ENCODE peak calls at places on chromosomes 4 and X, in ten cellular contexts. D, V, W, X, A, P, C, N, Q and F are unnamed samples. For H3K4me1, the result is how much of the 10 kb centered on the place peaks cover.

GRCh38 chrX:145817299-145817665 is 347 bp upstream of the SLITRK2 start:
- DNase-seq in D (no peak), V (no peak), W (no peak), X (no peak), A (peak), P (no peak), C (no peak), N (no peak), Q (no peak), F (no peak)

GRCh38 chr4:153781717-153782416 is 7.0 kb downstream of the SFRP2 start:
- DNase-seq in D (no peak), V (no peak), W (no peak), X (no peak), A (peak), P (no peak), C (no peak), N (no peak), Q (no peak), F (no peak)

GRCh38 chr4:183612329-183613250 is 46.4 kb downstream of the RWDD4 start:
- DNase-seq in D (no peak), V (no peak), W (no peak), X (no peak), A (no peak), P (no peak), C (no peak), N (no peak), Q (no peak), F (no peak)

GRCh38 chr4:3249681-3250437 is 900 bp downstream of the MSANTD1 start:
- DNase-seq in D (no peak), V (no peak), W (peak), X (no peak), A (no peak), P (peak), C (no peak), N (no peak), Q (no peak), F (no peak)

GRCh38 chr4:113636877-113637276 is 124.7 kb downstream of the CAMK2D start:
- DNase-seq in D (no peak), V (peak), W (peak), X (no peak), A (peak), P (no peak), C (no peak), N (no peak), Q (no peak), F (no peak)

GRCh38 chr4:153521467-153521866 is 55.3 kb downstream of the TMEM131L start:
- DNase-seq in D (no peak), V (no peak), W (no peak), X (no peak), A (no peak), P (no peak), C (no peak), N (no peak), Q (no peak), F (no peak)

GRCh38 chr4:14375816-14376215 is 626.5 kb upstream of the CPEB2 start:
- DNase-seq in D (no peak), V (no peak), W (no peak), X (no peak), A (no peak), P (no peak), C (no peak), N (no peak), Q (no peak), F (no peak)

GRCh38 chr4:8739820-8740665 is 131.6 kb downstream of the HMX1 start:
- DNase-seq in D (no peak), V (no peak), W (no peak), X (no peak), A (no peak), P (no peak), C (no peak), N (peak), Q (peak), F (no peak)

GRCh38 chr4:74335341-74336019 is 27.2 kb downstream of the EPGN start:
- DNase-seq in D (no peak), V (no peak), W (no peak), X (no peak), A (no peak), P (no peak), C (no peak), N (no peak), Q (no peak), F (no peak)

GRCh38 chrX:120269379-120270035 is 18.9 kb downstream of the ZBTB33 start:
- DNase-seq in D (no peak), V (no peak), W (no peak), X (no peak), A (peak), P (no peak), C (no peak), N (no peak), Q (no peak), F (no peak)

DNA sequence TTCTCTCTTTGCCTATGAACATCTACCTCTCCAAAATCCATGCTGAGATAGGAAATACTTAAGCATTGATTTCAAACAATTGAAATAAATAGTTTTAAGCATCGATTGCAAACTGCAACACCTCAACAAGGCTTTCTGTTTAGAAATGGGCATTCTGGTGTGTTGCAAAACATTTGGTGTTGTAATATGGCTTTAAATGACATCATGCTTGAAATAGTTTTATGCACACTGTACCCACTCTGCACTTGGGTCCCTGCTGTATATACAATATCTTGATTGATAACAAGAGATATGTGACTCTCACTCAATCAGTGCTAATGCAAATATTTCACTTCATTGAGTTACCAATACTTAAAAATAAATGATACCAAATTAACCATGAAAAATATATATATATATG is 964.9 kb upstream of the GRIA3 start:
- DNase-seq in D (no peak), V (no peak), W (no peak), X (no peak), A (no peak), P (no peak), C (no peak), N (no peak), Q (no peak), F (no peak)
- H3K4me1 ChIP-seq in D (under half), V (under half), W (under half), X (under half), A (under half), P (under half), C (under half), N (under half), Q (under half), F (under half)

GRCh38 chrX:65695849-65696248 is 28.4 kb downstream of the MSN start:
- DNase-seq in D (no peak), V (no peak), W (no peak), X (no peak), A (no peak), P (no peak), C (no peak), N (no peak), Q (no peak), F (no peak)
- H3K4me1 ChIP-seq in D (under half), V (half or more), W (half or more), X (under half), A (under half), P (half or more), C (half or more), N (under half), Q (half or more), F (half or more)

GRCh38 chr4:1207157-1207470 is 34.7 kb upstream of the SPON2 start:
- DNase-seq in D (no peak), V (no peak), W (peak), X (no peak), A (no peak), P (peak), C (no peak), N (peak), Q (no peak), F (no peak)

GRCh38 chr4:1208266-1208961 is 36.0 kb upstream of the SPON2 start:
- DNase-seq in D (no peak), V (no peak), W (peak), X (no peak), A (no peak), P (peak), C (no peak), N (peak), Q (no peak), F (no peak)

GRCh38 chr4:1208970-1209704 is 36.8 kb upstream of the SPON2 start:
- DNase-seq in D (no peak), V (no peak), W (peak), X (no peak), A (peak), P (peak), C (no peak), N (peak), Q (no peak), F (no peak)

GRCh38 chr4:1206299-1207156 is 34.1 kb upstream of the SPON2 start:
- DNase-seq in D (peak), V (no peak), W (peak), X (no peak), A (no peak), P (no peak), C (no peak), N (peak), Q (no peak), F (no peak)

GRCh38 chr4:1207603-1208265 is 35.4 kb upstream of the SPON2 start:
- DNase-seq in D (no peak), V (no peak), W (no peak), X (no peak), A (peak), P (peak), C (peak), N (peak), Q (no peak), F (no peak)
- H3K4me1 ChIP-seq in D (under half), V (under half), W (under half), X (under half), A (under half), P (half or more), C (under half), N (half or more), Q (half or more), F (under half)

GRCh38 chrX:44931441-44931973 is 58.5 kb downstream of the KDM6A start:
- DNase-seq in D (no peak), V (no peak), W (no peak), X (no peak), A (no peak), P (no peak), C (no peak), N (no peak), Q (no peak), F (no peak)
- H3K4me1 ChIP-seq in D (under half), V (under half), W (under half), X (under half), A (under half), P (under half), C (under half), N (under half), Q (under half), F (under half)

DNA sequence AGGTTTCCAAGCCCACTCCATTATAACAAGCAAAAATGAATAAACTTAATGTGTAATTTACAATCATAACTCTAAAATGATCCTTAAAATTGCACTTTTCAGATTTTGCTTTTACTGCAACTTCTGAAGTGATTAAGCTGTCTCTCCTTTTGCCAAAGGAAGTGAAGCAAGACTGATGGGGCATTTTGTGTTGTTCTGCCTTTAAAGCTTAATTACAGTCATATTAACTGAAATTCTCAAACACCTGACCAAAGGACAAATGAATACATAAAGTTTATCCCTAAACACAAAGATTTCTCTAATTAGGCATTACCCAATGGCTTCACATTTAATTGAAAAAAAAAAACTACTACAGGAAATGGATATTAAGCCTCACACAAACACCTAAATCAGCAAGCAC is 101.8 kb downstream of the ATP11C start:
- DNase-seq in D (no peak), V (no peak), W (no peak), X (no peak), A (no peak), P (no peak), C (no peak), N (no peak), Q (no peak), F (no peak)
- H3K4me1 ChIP-seq in D (under half), V (under half), W (under half), X (under half), A (under half), P (half or more), C (under half), N (under half), Q (under half), F (under half)

GRCh38 chr4:124943145-124943889 is 230.8 kb upstream of the ANKRD50 start:
- DNase-seq in D (no peak), V (no peak), W (no peak), X (no peak), A (peak), P (no peak), C (no peak), N (no peak), Q (no peak), F (no peak)
- H3K4me1 ChIP-seq in D (under half), V (under half), W (under half), X (under half), A (under half), P (under half), C (under half), N (under half), Q (under half), F (under half)

GRCh38 chr4:121706595-121707021 is 9.8 kb upstream of the ANXA5 start:
- DNase-seq in D (no peak), V (no peak), W (peak), X (no peak), A (peak), P (no peak), C (no peak), N (no peak), Q (no peak), F (peak)

GRCh38 chr4:121707344-121707743 is 10.6 kb upstream of the ANXA5 start:
- DNase-seq in D (no peak), V (no peak), W (no peak), X (no peak), A (no peak), P (no peak), C (no peak), N (no peak), Q (no peak), F (peak)

GRCh38 chr4:121701263-121701662 is 4.5 kb upstream of the ANXA5 start:
- DNase-seq in D (no peak), V (no peak), W (no peak), X (no peak), A (no peak), P (no peak), C (no peak), N (no peak), Q (no peak), F (no peak)

GRCh38 chr4:121702136-121702535 is 5.4 kb upstream of the ANXA5 start:
- DNase-seq in D (no peak), V (no peak), W (no peak), X (no peak), A (no peak), P (no peak), C (no peak), N (no peak), Q (no peak), F (no peak)

DNA sequence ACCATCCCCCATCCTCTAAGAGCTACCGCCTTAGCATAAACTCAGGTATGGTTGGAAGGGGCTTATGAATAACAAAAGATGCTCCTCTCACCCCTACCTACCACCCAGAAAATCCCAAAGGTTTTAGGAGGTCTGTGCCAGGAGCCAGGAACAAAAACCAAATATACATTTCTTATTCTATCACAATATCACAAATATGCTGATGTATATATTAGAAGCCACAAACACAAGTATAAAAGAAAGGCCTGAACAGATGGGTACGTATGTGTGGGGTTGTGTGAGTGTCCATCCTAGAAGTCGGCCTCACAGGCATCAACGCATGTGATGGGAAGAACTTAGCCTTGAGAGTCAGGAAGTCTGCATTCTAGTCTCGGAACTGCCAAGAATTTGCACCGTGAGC is 8.7 kb upstream of the ANXA5 start:
- DNase-seq in D (no peak), V (no peak), W (no peak), X (no peak), A (no peak), P (no peak), C (no peak), N (no peak), Q (no peak), F (no peak)
- H3K4me1 ChIP-seq in D (under half), V (under half), W (under half), X (under half), A (under half), P (under half), C (under half), N (under half), Q (under half), F (under half)

GRCh38 chr4:143625632-143626031 is 74.8 kb downstream of the FREM3 start:
- DNase-seq in D (no peak), V (no peak), W (no peak), X (no peak), A (no peak), P (no peak), C (no peak), N (no peak), Q (no peak), F (no peak)

DNA sequence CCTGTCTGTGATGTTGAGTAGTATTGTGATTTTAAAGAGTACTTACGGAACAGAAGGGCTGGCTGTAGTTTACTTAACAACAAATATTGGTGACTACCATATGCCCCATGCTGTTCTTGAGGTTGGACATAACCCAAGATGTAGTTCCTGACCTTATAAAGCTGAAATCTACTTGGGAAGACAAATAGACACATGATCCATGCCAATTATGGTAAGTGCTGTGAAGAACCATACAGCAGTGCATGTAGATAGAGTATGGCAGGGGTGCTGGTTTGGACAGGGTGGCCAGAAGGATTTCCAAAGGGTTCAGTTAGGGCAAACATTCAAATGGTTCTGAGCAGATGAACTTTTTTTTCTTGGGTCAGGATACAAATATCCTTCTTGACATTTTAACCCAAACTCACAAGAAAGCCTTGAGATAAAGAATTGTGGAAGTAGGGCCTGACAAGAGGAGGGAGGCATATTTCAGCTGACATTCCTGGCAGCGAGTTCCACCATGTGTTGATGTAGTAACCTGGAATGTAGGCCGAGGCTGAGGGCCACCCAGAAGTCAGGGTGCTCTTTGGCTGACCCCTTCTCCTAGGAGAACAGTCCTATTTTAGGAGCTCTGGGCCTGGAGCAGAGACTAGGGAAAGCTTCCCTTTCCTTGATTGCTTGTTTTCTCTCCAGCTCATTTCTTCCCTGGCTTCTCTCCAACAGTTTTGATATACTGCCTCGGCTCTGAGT is 74.2 kb downstream of the FREM3 start:
- DNase-seq in D (peak), V (no peak), W (no peak), X (no peak), A (peak), P (peak), C (peak), N (peak), Q (no peak), F (no peak)
- H3K4me1 ChIP-seq in D (under half), V (under half), W (under half), X (under half), A (under half), P (under half), C (under half), N (under half), Q (under half), F (under half)

DNA sequence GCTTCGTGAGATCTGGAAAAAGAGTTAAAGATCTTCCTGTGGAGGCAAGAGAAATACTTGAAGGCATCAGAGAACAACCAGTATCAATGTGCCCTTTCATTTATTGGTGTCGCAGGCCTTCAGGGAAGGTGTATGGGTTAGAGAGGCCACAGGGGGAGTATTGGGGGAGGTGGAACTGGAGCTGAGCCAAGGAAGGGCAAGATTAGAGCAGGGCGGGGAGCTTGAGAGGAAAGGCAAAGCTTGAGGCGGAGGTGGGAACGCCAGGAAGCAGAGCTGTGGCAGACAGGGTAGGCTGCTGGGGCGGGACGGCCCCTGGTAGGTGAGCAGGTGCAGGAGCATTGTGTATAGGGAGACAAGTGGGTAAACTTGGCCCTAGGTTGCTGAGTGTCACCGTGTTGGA is 329.9 kb downstream of the ARHGAP10 start:
- DNase-seq in D (no peak), V (no peak), W (no peak), X (no peak), A (no peak), P (no peak), C (no peak), N (no peak), Q (no peak), F (no peak)
- H3K4me1 ChIP-seq in D (under half), V (under half), W (under half), X (under half), A (under half), P (half or more), C (half or more), N (under half), Q (half or more), F (under half)

GRCh38 chrX:153817291-153817690 is 13.1 kb downstream of the PDZD4 start:
- DNase-seq in D (no peak), V (no peak), W (no peak), X (no peak), A (no peak), P (no peak), C (no peak), N (no peak), Q (no peak), F (no peak)
- H3K4me1 ChIP-seq in D (under half), V (under half), W (under half), X (under half), A (under half), P (under half), C (under half), N (under half), Q (under half), F (under half)